ENCODE peak calls at places on chromosomes 12 and 14, in nine cellular contexts. P is SK-N-SH, C is GM23338, B is hepatocyte, J is PC-9, A is PC-3, N is Karpas-422, H is HCT116, W is OCI-LY7. G is an unnamed sample. For H3K9me2, the result is how much of the 10 kb centered on the place peaks cover.

GRCh38 chr14:75514673-75515630 is 7.3 kb upstream of the BATF start:
- DNase-seq in P (no peak), C (peak), B (no peak), J (peak), A (no peak), N (peak), H (no peak), W (peak), G (peak)

GRCh38 chr12:120367924-120368788 is 808 bp downstream of the MSI1 start:
- DNase-seq in P (peak), C (peak), B (peak), J (no peak), A (no peak), N (no peak), H (no peak), W (no peak), G (peak)

GRCh38 chr12:49951411-49952105 is 1.0 kb downstream of the AQP2 start:
- DNase-seq in P (no peak), C (no peak), B (no peak), J (no peak), A (no peak), N (peak), H (no peak), W (no peak), G (no peak)

GRCh38 chr12:53174881-53175491 is 5.5 kb upstream of the ZNF740 start:
- DNase-seq in P (no peak), C (peak), B (peak), J (peak), A (peak), N (peak), H (no peak), W (peak), G (peak)

GRCh38 chr12:61991663-61992062 is 268.5 kb upstream of the USP15 start:
- DNase-seq in P (no peak), C (no peak), B (no peak), J (no peak), A (no peak), N (no peak), H (no peak), W (no peak), G (no peak)

GRCh38 chr12:92602930-92603623 is 99.7 kb upstream of the PLEKHG7 start:
- DNase-seq in P (no peak), C (no peak), B (peak), J (no peak), A (peak), N (no peak), H (no peak), W (no peak), G (peak)

GRCh38 chr14:84975503-84975902 is 554.4 kb upstream of the FLRT2 start:
- DNase-seq in P (no peak), C (no peak), B (no peak), J (no peak), A (no peak), N (no peak), H (no peak), W (no peak), G (no peak)

GRCh38 chr12:21893924-21894323 is 47.3 kb downstream of the ABCC9 start:
- DNase-seq in P (no peak), C (no peak), B (no peak), J (no peak), A (no peak), N (no peak), H (no peak), W (no peak), G (no peak)

GRCh38 chr14:72547999-72548398 is 345.9 kb downstream of the DPF3 start:
- DNase-seq in P (peak), C (no peak), B (no peak), J (no peak), A (no peak), N (no peak), H (no peak), W (no peak), G (no peak)

GRCh38 chr12:57614178-57614947 is 3.1 kb downstream of the ARHGEF25 start:
- DNase-seq in P (peak), C (peak), B (no peak), J (no peak), A (no peak), N (peak), H (peak), W (peak), G (peak)

GRCh38 chr12:89970646-89971192 is 262.1 kb upstream of the ATP2B1 start:
- DNase-seq in P (no peak), C (no peak), B (no peak), J (no peak), A (peak), N (no peak), H (no peak), W (no peak), G (peak)

GRCh38 chr12:91964501-91964900 is 181.1 kb downstream of the BTG1 start:
- DNase-seq in P (no peak), C (no peak), B (no peak), J (no peak), A (no peak), N (no peak), H (no peak), W (no peak), G (no peak)

GRCh38 chr14:32542507-32542906 is 213.4 kb downstream of the AKAP6 start:
- DNase-seq in P (no peak), C (peak), B (no peak), J (no peak), A (no peak), N (no peak), H (no peak), W (no peak), G (no peak)

GRCh38 chr12:55499810-55500252 is 7.7 kb downstream of the OR6C68 start:
- DNase-seq in P (no peak), C (no peak), B (peak), J (no peak), A (no peak), N (no peak), H (no peak), W (no peak), G (no peak)

GRCh38 chr12:46803517-46803916 is 22.3 kb downstream of the SLC38A4 start:
- DNase-seq in P (no peak), C (no peak), B (no peak), J (no peak), A (no peak), N (no peak), H (no peak), W (no peak), G (no peak)

GRCh38 chr14:64910847-64911495 is 3.3 kb upstream of the CHURC1 start:
- DNase-seq in P (peak), C (peak), B (peak), J (peak), A (peak), N (peak), H (peak), W (peak), G (peak)

GRCh38 chr14:73457935-73458218 is 469 bp downstream of the NUMB start:
- DNase-seq in P (peak), C (no peak), B (peak), J (no peak), A (no peak), N (no peak), H (no peak), W (no peak), G (no peak)

GRCh38 chr14:51855234-51855633 is 5.2 kb upstream of the GNG2 start:
- DNase-seq in P (no peak), C (no peak), B (no peak), J (no peak), A (no peak), N (no peak), H (no peak), W (no peak), G (peak)

GRCh38 chr14:76575108-76575507 is 186.2 kb upstream of the VASH1 start:
- DNase-seq in P (no peak), C (no peak), B (no peak), J (no peak), A (no peak), N (no peak), H (no peak), W (no peak), G (no peak)

GRCh38 chr14:91396959-91397815 is 20.4 kb downstream of the CCDC88C start:
- DNase-seq in P (no peak), C (peak), B (no peak), J (no peak), A (no peak), N (no peak), H (no peak), W (peak), G (no peak)

GRCh38 chr14:74890262-74890661 is 8.5 kb downstream of the DLST start:
- DNase-seq in P (no peak), C (no peak), B (no peak), J (no peak), A (no peak), N (no peak), H (no peak), W (no peak), G (no peak)

GRCh38 chr12:130765186-130765659 is 49.1 kb upstream of the RIMBP2 start:
- DNase-seq in P (no peak), C (no peak), B (no peak), J (no peak), A (peak), N (peak), H (peak), W (peak), G (peak)

GRCh38 chr14:77071938-77072388 is 26.1 kb upstream of the CIPC start:
- DNase-seq in P (no peak), C (no peak), B (no peak), J (peak), A (peak), N (no peak), H (peak), W (no peak), G (peak)

GRCh38 chr12:56256326-56256960 is 1.7 kb downstream of the ANKRD52 start:
- DNase-seq in P (no peak), C (peak), B (no peak), J (no peak), A (peak), N (no peak), H (no peak), W (no peak), G (peak)

GRCh38 chr12:52120951-52121847 is 41.7 kb downstream of the SMIM41 start:
- DNase-seq in P (peak), C (no peak), B (no peak), J (no peak), A (peak), N (peak), H (no peak), W (no peak), G (no peak)

GRCh38 chr12:91009319-91009950 is 4.7 kb upstream of the EPYC start:
- DNase-seq in P (no peak), C (no peak), B (no peak), J (no peak), A (peak), N (no peak), H (no peak), W (no peak), G (no peak)

GRCh38 chr12:113231275-113232231 is 10.3 kb downstream of the TPCN1 start:
- DNase-seq in P (no peak), C (peak), B (peak), J (peak), A (no peak), N (no peak), H (peak), W (no peak), G (peak)

GRCh38 chr14:61184117-61184516 is 97.0 kb downstream of the TMEM30B start:
- DNase-seq in P (no peak), C (no peak), B (no peak), J (no peak), A (peak), N (no peak), H (no peak), W (no peak), G (peak)

GRCh38 chr14:22882529-22883190 is 362 bp upstream of the REM2 start:
- DNase-seq in P (peak), C (peak), B (peak), J (no peak), A (peak), N (peak), H (peak), W (peak), G (peak)

GRCh38 chr12:10838461-10838860 is 10.8 kb downstream of the PRR4 start:
- DNase-seq in P (no peak), C (no peak), B (no peak), J (no peak), A (no peak), N (no peak), H (no peak), W (no peak), G (no peak)
- H3K9me2 ChIP-seq in P (under half), C (under half), B (under half), J (under half), A (under half), N (under half), H (under half), W (under half), G (under half)

DNA sequence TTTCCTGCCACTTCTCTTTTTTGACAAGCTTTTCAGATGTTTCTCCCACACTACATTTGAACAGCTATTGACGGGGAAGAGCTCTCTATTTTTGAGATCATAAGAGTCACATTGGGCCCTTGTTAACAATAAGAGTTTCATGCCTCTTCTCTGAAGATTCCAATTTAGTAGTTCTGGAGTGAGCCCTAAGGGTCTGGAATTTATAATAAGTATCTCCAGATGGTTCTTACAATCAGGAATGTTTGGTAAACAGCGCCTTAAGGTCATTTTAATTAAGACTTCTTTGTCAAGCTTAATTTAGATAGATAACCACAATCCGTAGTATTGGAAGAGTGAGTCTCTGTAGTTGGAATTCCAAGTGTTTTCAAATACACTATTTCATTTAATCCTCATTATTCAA is 60.6 kb upstream of the HECTD1 start:
- DNase-seq in P (no peak), C (no peak), B (no peak), J (no peak), A (no peak), N (no peak), H (no peak), W (no peak), G (no peak)
- H3K9me2 ChIP-seq in P (under half), C (under half), B (under half), J (under half), A (under half), N (under half), H (under half), W (under half), G (under half)

GRCh38 chr14:104641753-104642539 is 37.4 kb upstream of the TMEM179 start:
- DNase-seq in P (peak), C (no peak), B (no peak), J (no peak), A (no peak), N (no peak), H (no peak), W (no peak), G (no peak)
- H3K9me2 ChIP-seq in P (under half), C (under half), B (under half), J (under half), A (under half), N (under half), H (under half), W (under half), G (under half)

DNA sequence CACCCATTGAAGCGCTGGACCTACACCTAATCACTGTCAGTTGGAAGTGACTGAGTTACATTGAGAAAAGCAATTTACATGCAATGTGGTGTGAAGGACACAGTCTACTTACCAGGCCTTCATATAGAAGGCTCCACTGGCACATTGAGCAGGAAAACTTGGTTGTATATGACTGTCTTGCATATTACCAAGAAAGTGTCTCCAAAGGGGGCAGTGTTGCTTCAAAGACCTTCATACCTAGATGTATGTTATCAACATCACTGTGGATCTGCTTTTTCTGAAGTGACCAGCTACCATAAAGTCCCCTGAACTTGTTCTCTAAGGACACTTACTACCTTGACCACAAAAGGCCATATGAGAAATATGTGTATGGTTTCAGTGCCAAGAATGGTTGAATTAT is 64.1 kb downstream of the NELL2 start:
- DNase-seq in P (no peak), C (peak), B (peak), J (no peak), A (peak), N (peak), H (peak), W (peak), G (no peak)
- H3K9me2 ChIP-seq in P (under half), C (under half), B (under half), J (under half), A (under half), N (under half), H (under half), W (under half), G (under half)

DNA sequence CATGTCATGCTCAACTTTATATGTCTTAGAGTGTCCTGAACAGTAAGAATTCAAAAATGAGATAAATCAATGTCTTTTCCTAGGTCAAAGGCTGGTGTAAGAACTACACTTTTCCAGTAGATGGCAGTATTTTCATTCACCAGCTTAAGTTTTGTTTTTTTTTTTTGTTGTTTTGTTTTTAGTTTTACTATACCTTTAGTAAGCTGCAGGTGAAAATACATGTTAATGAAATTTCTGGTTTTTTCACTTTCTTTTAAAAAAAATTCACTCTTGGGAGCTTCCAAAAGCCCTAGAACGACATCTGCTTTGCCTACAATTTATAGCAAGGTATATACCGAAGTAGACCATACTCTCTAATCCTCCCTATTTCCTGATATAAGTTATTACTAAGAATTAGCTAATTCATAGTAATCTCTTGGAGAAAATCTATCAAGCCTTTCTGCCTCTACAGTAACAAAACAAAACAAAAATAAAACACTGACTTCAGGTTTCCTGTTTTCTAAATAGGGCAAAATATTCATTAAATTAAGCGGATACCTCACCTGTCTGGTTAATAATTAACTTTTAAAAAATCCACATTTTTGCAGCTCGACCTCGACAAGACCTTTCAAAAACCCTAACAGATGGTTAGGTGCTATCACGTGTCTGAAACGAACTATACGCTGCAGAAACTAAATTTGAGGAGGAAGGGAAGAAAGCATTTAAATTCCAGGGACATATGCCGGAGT is 2.7 kb upstream of the SAMD4A start:
- DNase-seq in P (peak), C (peak), B (peak), J (no peak), A (peak), N (peak), H (no peak), W (peak), G (peak)
- H3K9me2 ChIP-seq in P (under half), C (under half), B (under half), J (under half), A (under half), N (under half), H (under half), W (under half), G (under half)

DNA sequence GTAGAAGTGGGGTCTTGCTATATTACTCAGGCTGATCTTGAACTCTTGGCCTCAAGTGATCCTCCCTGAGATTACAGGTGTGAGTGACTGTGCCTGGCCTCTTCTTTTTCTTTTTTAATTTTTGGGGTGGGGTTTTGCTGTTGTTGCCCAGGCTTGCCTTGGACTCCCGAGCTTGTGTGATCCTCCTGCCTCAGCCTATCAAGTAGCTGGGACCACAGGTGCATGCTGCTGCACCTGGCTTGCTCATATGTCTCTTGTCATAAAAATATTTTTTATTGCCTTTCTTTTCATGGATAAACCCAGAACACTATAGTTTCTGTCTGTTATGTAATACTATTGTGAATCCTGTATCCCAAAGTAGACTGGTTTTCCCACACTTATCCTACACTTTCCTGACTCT is 26.0 kb downstream of the SCYL2 start:
- DNase-seq in P (no peak), C (no peak), B (no peak), J (no peak), A (no peak), N (no peak), H (no peak), W (no peak), G (no peak)
- H3K9me2 ChIP-seq in P (under half), C (under half), B (under half), J (under half), A (under half), N (under half), H (under half), W (under half), G (under half)

GRCh38 chr12:123038966-123039365 is 58.5 kb downstream of the ARL6IP4 start:
- DNase-seq in P (no peak), C (no peak), B (no peak), J (no peak), A (no peak), N (no peak), H (no peak), W (no peak), G (no peak)
- H3K9me2 ChIP-seq in P (under half), C (under half), B (under half), J (under half), A (under half), N (under half), H (under half), W (under half), G (under half)

GRCh38 chr14:89814126-89814525 is 140.4 kb downstream of the EFCAB11 start:
- DNase-seq in P (no peak), C (no peak), B (no peak), J (no peak), A (no peak), N (no peak), H (no peak), W (no peak), G (no peak)
- H3K9me2 ChIP-seq in P (under half), C (under half), B (under half), J (under half), A (under half), N (under half), H (under half), W (under half), G (under half)

DNA sequence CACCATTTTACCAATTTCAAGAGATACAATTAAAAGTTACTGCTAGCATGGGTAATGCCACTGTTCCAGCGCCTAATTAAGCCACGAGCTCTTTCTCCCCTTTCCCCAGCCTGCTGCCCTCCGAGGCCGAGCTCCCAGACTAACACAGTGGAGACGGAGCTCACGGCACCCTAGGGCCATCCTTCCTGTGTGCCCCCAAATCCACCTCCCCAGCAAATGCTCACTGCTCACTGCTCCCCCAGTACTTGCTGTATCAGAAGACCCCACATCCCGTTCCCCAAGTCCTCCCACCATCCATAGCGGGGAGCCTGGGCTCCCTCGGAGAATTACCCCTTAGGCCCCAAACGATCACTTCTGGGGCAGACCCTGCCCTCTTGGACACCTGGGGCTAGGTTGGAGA is 42.7 kb downstream of the SLC6A12 start:
- DNase-seq in P (no peak), C (no peak), B (no peak), J (no peak), A (no peak), N (no peak), H (no peak), W (no peak), G (no peak)
- H3K9me2 ChIP-seq in P (under half), C (under half), B (under half), J (under half), A (under half), N (under half), H (under half), W (under half), G (under half)

GRCh38 chr14:29601559-29602109 is 326.0 kb downstream of the PRKD1 start:
- DNase-seq in P (no peak), C (no peak), B (no peak), J (no peak), A (no peak), N (no peak), H (no peak), W (no peak), G (peak)
- H3K9me2 ChIP-seq in P (under half), C (under half), B (under half), J (under half), A (under half), N (under half), H (under half), W (under half), G (under half)